ENCODE peak calls at places on chromosome 12, in six cellular contexts. S is IMR-90; Z is HCT116; P is spleen; T is uterus; N is CD8-positive, alpha-beta memory T cell. D is an unnamed sample.

GRCh38 chr12:43835656-43836454 is at the start of gene TMEM117:
- DNase-seq in S (peak; percentile 43), Z (no peak), P (peak; percentile 95), T (peak; percentile 54), N (peak; percentile 74), D (peak; percentile 91)

GRCh38 chr12:124917135-124917840 is 2.8 kb upstream of the UBC start:
- DNase-seq in S (peak; percentile 100), Z (peak; percentile 99), P (peak; percentile 98), T (peak; percentile 99), N (peak; percentile 93), D (peak; percentile 98)

GRCh38 chr12:42696424-42697149 is 107.0 kb upstream of the PRICKLE1 start:
- DNase-seq in S (peak; percentile 64), Z (no peak), P (no peak), T (peak; percentile 95), N (no peak), D (no peak)

GRCh38 chr12:50419112-50419909 is 18.6 kb downstream of the LARP4 start:
- DNase-seq in S (no peak), Z (peak; percentile 53), P (no peak), T (no peak), N (no peak), D (no peak)

GRCh38 chr12:99390707-99391106 is 256.8 kb upstream of the GARIN6 start:
- DNase-seq in S (no peak), Z (no peak), P (no peak), T (no peak), N (no peak), D (no peak)

GRCh38 chr12:127810026-127810425 is 456.9 kb upstream of the TMEM132C start:
- DNase-seq in S (no peak), Z (no peak), P (no peak), T (no peak), N (no peak), D (no peak)

GRCh38 chr12:109730306-109731145 is 16.9 kb downstream of the FAM222A start:
- DNase-seq in S (no peak), Z (no peak), P (peak; percentile 62), T (no peak), N (no peak), D (peak; percentile 46)

GRCh38 chr12:92175961-92176360 is 30.3 kb upstream of the BTG1 start:
- DNase-seq in S (no peak), Z (no peak), P (no peak), T (no peak), N (no peak), D (no peak)

GRCh38 chr12:122422769-122423257 is 344 bp upstream of the CLIP1 start:
- DNase-seq in S (peak; percentile 54), Z (no peak), P (no peak), T (peak; percentile 31), N (peak; percentile 17), D (no peak)

GRCh38 chr12:64428956-64429355 is 23.0 kb upstream of the TBK1 start:
- DNase-seq in S (no peak), Z (no peak), P (no peak), T (no peak), N (no peak), D (no peak)

GRCh38 chr12:104655059-104655609 is 198.4 kb downstream of the CHST11 start:
- DNase-seq in S (no peak), Z (no peak), P (no peak), T (no peak), N (no peak), D (no peak)

GRCh38 chr12:46260153-46260912 is 8.5 kb downstream of the SLC38A1 start:
- DNase-seq in S (peak; percentile 70), Z (no peak), P (no peak), T (no peak), N (no peak), D (no peak)

GRCh38 chr12:46260913-46261476 is 7.8 kb downstream of the SLC38A1 start:
- DNase-seq in S (no peak), Z (no peak), P (no peak), T (no peak), N (no peak), D (no peak)

GRCh38 chr12:46259713-46260112 is 9.1 kb downstream of the SLC38A1 start:
- DNase-seq in S (no peak), Z (no peak), P (no peak), T (no peak), N (no peak), D (no peak)

GRCh38 chr12:46263140-46264017 is 5.5 kb downstream of the SLC38A1 start:
- DNase-seq in S (no peak), Z (no peak), P (no peak), T (no peak), N (no peak), D (no peak)

DNA sequence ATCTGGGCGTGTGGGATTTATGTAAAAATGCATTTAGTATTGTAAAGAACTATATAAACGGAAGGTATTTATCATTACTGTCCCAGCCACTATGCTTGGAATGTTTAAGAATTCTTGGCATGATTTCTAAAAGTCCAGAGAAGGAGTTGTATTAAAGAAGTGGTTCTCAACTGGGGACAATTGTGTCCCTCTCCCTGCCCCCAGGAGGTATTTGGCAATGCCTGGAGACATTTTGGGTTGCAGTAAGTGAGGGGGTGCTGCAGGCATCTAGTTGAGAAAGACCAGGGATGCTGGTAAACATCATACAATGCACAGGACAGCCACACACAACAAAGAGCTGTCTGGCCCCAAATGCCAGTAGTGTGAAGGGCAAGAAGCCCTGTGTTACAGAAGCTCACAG is 7.2 kb downstream of the SLC38A1 start:
- DNase-seq in S (no peak), Z (no peak), P (no peak), T (no peak), N (no peak), D (no peak)
- H3K9me3 ChIP-seq in S (no peaks in the 10 kb centered on the region), Z (no peaks in the 10 kb centered on the region), P (no peaks in the 10 kb centered on the region), T (no peaks in the 10 kb centered on the region), N (no peaks in the 10 kb centered on the region), D (no peaks in the 10 kb centered on the region)

GRCh38 chr12:113066806-113067400 is 10.4 kb downstream of the DTX1 start:
- DNase-seq in S (no peak), Z (no peak), P (peak; percentile 71), T (no peak), N (no peak), D (no peak)
- H3K4me1 ChIP-seq in S (no peaks in the 10 kb centered on the region), Z (no peaks in the 10 kb centered on the region), P (peaks cover 100% of the 10 kb centered on the region), T (no peaks in the 10 kb centered on the region), N (peaks cover 15% of the 10 kb centered on the region), D (no peaks in the 10 kb centered on the region)

GRCh38 chr12:45191239-45191638 is 24.7 kb upstream of the ANO6 start:
- DNase-seq in S (peak; percentile 49), Z (no peak), P (no peak), T (no peak), N (no peak), D (no peak)
- H3K9me3 ChIP-seq in S (no peaks in the 10 kb centered on the region), Z (no peaks in the 10 kb centered on the region), P (no peaks in the 10 kb centered on the region), T (no peaks in the 10 kb centered on the region), N (no peaks in the 10 kb centered on the region), D (no peaks in the 10 kb centered on the region)

GRCh38 chr12:49091836-49092085 is 2.8 kb downstream of the DHH start:
- DNase-seq in S (peak; percentile 43), Z (no peak), P (no peak), T (no peak), N (no peak), D (no peak)
- H3K4me1 ChIP-seq in S (peaks cover 9% of the 10 kb centered on the region), Z (peaks cover 11% of the 10 kb centered on the region), P (peaks cover 78% of the 10 kb centered on the region), T (peaks cover 26% of the 10 kb centered on the region), N (peaks cover 59% of the 10 kb centered on the region), D (peaks cover 57% of the 10 kb centered on the region)

GRCh38 chr12:117456076-117456475 is 94.7 kb upstream of the NOS1 start:
- DNase-seq in S (no peak), Z (no peak), P (peak; percentile 33), T (no peak), N (no peak), D (no peak)
- H3K9me3 ChIP-seq in S (peaks cover 45% of the 10 kb centered on the region), Z (no peaks in the 10 kb centered on the region), P (no peaks in the 10 kb centered on the region), T (no peaks in the 10 kb centered on the region), N (no peaks in the 10 kb centered on the region), D (no peaks in the 10 kb centered on the region)

GRCh38 chr12:5014269-5014668 is 29.4 kb upstream of the KCNA5 start:
- DNase-seq in S (peak; percentile 3), Z (no peak), P (no peak), T (no peak), N (no peak), D (no peak)
- H3K4me1 ChIP-seq in S (no peaks in the 10 kb centered on the region), Z (no peaks in the 10 kb centered on the region), P (no peaks in the 10 kb centered on the region), T (no peaks in the 10 kb centered on the region), N (no peaks in the 10 kb centered on the region), D (no peaks in the 10 kb centered on the region)

DNA sequence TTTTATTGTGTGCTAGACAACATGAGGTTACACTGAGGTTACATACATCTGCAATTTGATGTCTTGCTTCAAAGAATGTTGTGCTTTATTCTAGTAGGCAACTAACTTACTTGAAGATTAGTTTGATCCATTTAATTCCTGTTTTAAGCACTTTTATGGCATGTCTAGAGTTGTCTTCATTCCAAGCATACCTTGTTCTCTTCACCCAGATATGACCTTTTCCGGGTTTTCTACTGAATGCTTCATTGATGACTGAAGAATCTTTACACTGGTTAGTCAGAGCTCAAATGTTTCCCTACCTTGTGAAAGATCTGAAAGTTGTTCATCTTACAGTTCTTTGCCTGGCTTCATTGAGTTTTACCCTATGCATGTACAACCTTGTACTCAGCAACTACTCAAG is 274.0 kb upstream of the KITLG start:
- DNase-seq in S (peak; percentile 85), Z (peak; percentile 43), P (no peak), T (no peak), N (no peak), D (no peak)
- H3K9me3 ChIP-seq in S (no peaks in the 10 kb centered on the region), Z (no peaks in the 10 kb centered on the region), P (peaks cover 4% of the 10 kb centered on the region), T (no peaks in the 10 kb centered on the region), N (no peaks in the 10 kb centered on the region), D (no peaks in the 10 kb centered on the region)

GRCh38 chr12:76274699-76275098 is 73.5 kb downstream of the BBS10 start:
- DNase-seq in S (peak; percentile 77), Z (no peak), P (no peak), T (no peak), N (no peak), D (no peak)

GRCh38 chr12:76276499-76277151 is 71.6 kb downstream of the BBS10 start:
- DNase-seq in S (no peak), Z (no peak), P (no peak), T (no peak), N (no peak), D (no peak)

GRCh38 chr12:76272292-76272691 is 75.9 kb downstream of the BBS10 start:
- DNase-seq in S (no peak), Z (no peak), P (no peak), T (no peak), N (no peak), D (no peak)

GRCh38 chr12:76275511-76276093 is 72.6 kb downstream of the BBS10 start:
- DNase-seq in S (no peak), Z (no peak), P (no peak), T (no peak), N (no peak), D (no peak)

GRCh38 chr12:76277480-76277879 is 70.7 kb downstream of the BBS10 start:
- DNase-seq in S (peak; percentile 87), Z (no peak), P (no peak), T (no peak), N (no peak), D (no peak)
- H3K4me1 ChIP-seq in S (peaks cover 27% of the 10 kb centered on the region), Z (no peaks in the 10 kb centered on the region), P (peaks cover 4% of the 10 kb centered on the region), T (no peaks in the 10 kb centered on the region), N (no peaks in the 10 kb centered on the region), D (peaks cover 12% of the 10 kb centered on the region)